ENCODE peak calls at places on chromosomes 4 and X, in seven cellular contexts. G, R, I, T, L, K and H are unnamed samples.

GRCh38 chrX:57565198-57565597 is 26.6 kb upstream of the ZXDB start:
- DNase-seq in G (no peak), R (no peak), I (peak), T (no peak), L (no peak), K (no peak), H (no peak)

GRCh38 chr4:31411606-31412005 is 691.4 kb downstream of the PCDH7 start:
- DNase-seq in G (no peak), R (no peak), I (no peak), T (no peak), L (no peak), K (no peak), H (peak)

GRCh38 chr4:162163892-162164759 is at the start of gene FSTL5:
- DNase-seq in G (peak), R (peak), I (peak), T (peak), L (peak), K (no peak), H (peak)

GRCh38 chrX:53247928-53248327 is 22.9 kb upstream of the KDM5C start:
- DNase-seq in G (no peak), R (no peak), I (no peak), T (no peak), L (no peak), K (no peak), H (no peak)

GRCh38 chr4:189773909-189774308 is 166.8 kb upstream of the FRG1 start:
- DNase-seq in G (peak), R (no peak), I (no peak), T (no peak), L (peak), K (no peak), H (no peak)

GRCh38 chr4:157075811-157076577 is at the start of gene GLRB:
- DNase-seq in G (peak), R (peak), I (peak), T (peak), L (peak), K (no peak), H (peak)

GRCh38 chr4:142567199-142567598 is 278.9 kb downstream of the INPP4B start:
- DNase-seq in G (peak), R (peak), I (peak), T (no peak), L (no peak), K (no peak), H (no peak)

GRCh38 chrX:7926914-7927258 is 327 bp downstream of the PNPLA4 start:
- DNase-seq in G (no peak), R (no peak), I (no peak), T (no peak), L (no peak), K (no peak), H (peak)

GRCh38 chr4:116839826-116840225 is 245.6 kb downstream of the TRAM1L1 start:
- DNase-seq in G (no peak), R (no peak), I (no peak), T (no peak), L (no peak), K (no peak), H (peak)

GRCh38 chr4:39048291-39048690 is 13.7 kb upstream of the KLHL5 start:
- DNase-seq in G (no peak), R (no peak), I (no peak), T (no peak), L (no peak), K (no peak), H (no peak)

GRCh38 chr4:107044170-107044569 is 8.1 kb upstream of the DKK2 start:
- DNase-seq in G (no peak), R (no peak), I (peak), T (peak), L (no peak), K (no peak), H (no peak)

GRCh38 chrX:123339201-123339905 is 155.3 kb downstream of the GRIA3 start:
- DNase-seq in G (no peak), R (no peak), I (no peak), T (no peak), L (no peak), K (no peak), H (peak)

GRCh38 chr4:7333024-7333780 is 101.5 kb downstream of the PSAPL1 start:
- DNase-seq in G (no peak), R (no peak), I (no peak), T (no peak), L (no peak), K (no peak), H (no peak)

GRCh38 chrX:130108647-130109428 is 1.5 kb downstream of the ELF4 start:
- DNase-seq in G (no peak), R (no peak), I (no peak), T (no peak), L (peak), K (no peak), H (peak)

GRCh38 chr4:107740381-107740780 is 20.3 kb upstream of the PAPSS1 start:
- DNase-seq in G (no peak), R (no peak), I (peak), T (no peak), L (no peak), K (no peak), H (peak)

GRCh38 chr4:94939791-94940530 is 182.2 kb downstream of the BMPR1B start:
- DNase-seq in G (no peak), R (no peak), I (peak), T (no peak), L (peak), K (no peak), H (peak)

GRCh38 chr4:89307446-89308160 is at the start of gene GPRIN3:
- DNase-seq in G (peak), R (peak), I (peak), T (peak), L (no peak), K (peak), H (peak)

GRCh38 chrX:12162420-12162819 is 24.1 kb downstream of the FRMPD4 start:
- DNase-seq in G (no peak), R (no peak), I (no peak), T (no peak), L (no peak), K (no peak), H (no peak)

GRCh38 chr4:111296466-111296865 is 673.6 kb upstream of the PITX2 start:
- DNase-seq in G (no peak), R (no peak), I (no peak), T (no peak), L (no peak), K (no peak), H (no peak)

GRCh38 chrX:44223150-44223549 is 120.3 kb downstream of the EFHC2 start:
- DNase-seq in G (no peak), R (no peak), I (no peak), T (no peak), L (peak), K (no peak), H (peak)

GRCh38 chr4:76989391-76990061 is 40.0 kb downstream of the SEPTIN11 start:
- DNase-seq in G (no peak), R (no peak), I (no peak), T (no peak), L (no peak), K (no peak), H (no peak)
- TF ChIP-seq CTCF in G (no peak), R (no peak), I (no peak), T (no peak), L (no peak), K (no peak), H (no peak)

GRCh38 chrX:125436855-125437254 is 117.2 kb downstream of the TEX13C start:
- DNase-seq in G (peak), R (no peak), I (peak), T (no peak), L (no peak), K (no peak), H (peak)

GRCh38 chrX:125444659-125445058 is 125.0 kb downstream of the TEX13C start:
- DNase-seq in G (no peak), R (no peak), I (no peak), T (no peak), L (no peak), K (no peak), H (no peak)

DNA sequence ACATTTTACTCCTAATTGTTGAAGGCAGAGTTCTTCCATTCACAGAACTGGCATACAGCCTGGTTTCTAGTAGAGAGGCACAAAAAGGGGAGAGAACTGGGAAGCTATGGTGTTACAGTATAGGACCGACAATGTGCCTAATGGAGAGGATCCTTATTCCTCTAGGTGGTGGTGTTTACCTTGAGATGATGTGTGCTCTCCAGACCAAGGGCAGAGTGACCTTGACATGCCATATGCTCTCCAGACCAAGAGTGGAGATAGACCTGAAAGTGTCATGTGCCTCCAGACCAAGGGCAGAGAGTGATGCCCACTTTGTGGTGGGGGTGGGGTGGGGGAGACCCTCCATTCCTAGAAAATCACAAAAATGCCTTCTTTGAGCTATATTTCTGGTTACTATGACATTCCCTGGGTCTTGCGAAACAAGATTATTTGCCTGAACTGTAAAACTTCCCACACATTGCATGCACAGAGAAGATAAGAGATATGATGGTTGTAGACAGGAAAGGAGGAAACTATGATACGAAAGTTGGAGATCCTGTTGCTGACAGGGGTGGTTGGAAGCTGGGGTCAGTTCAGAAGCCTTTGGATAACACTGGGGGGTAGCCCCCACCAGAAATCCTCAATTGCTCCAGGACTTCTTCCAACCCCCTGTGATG is 119.7 kb downstream of the TEX13C start:
- DNase-seq in G (no peak), R (no peak), I (peak), T (no peak), L (no peak), K (no peak), H (peak)
- TF ChIP-seq CTCF in G (no peak), R (peak), I (peak), T (no peak), L (no peak), K (no peak), H (no peak)

GRCh38 chrX:39442332-39442731 is 641.1 kb downstream of the MID1IP1 start:
- DNase-seq in G (no peak), R (no peak), I (no peak), T (no peak), L (no peak), K (no peak), H (no peak)

GRCh38 chrX:39443240-39443639 is 642.0 kb downstream of the MID1IP1 start:
- DNase-seq in G (no peak), R (no peak), I (no peak), T (no peak), L (no peak), K (no peak), H (no peak)

GRCh38 chrX:39449352-39449751 is 648.1 kb downstream of the MID1IP1 start:
- DNase-seq in G (no peak), R (no peak), I (no peak), T (no peak), L (no peak), K (no peak), H (no peak)

GRCh38 chrX:39440734-39441305 is 639.6 kb downstream of the MID1IP1 start:
- DNase-seq in G (no peak), R (no peak), I (no peak), T (no peak), L (no peak), K (no peak), H (no peak)

GRCh38 chrX:39445336-39445735 is 644.1 kb downstream of the MID1IP1 start:
- DNase-seq in G (peak), R (peak), I (peak), T (peak), L (no peak), K (no peak), H (peak)
- TF ChIP-seq CTCF in G (peak), R (peak), I (peak), T (no peak), L (no peak), K (no peak), H (peak)

DNA sequence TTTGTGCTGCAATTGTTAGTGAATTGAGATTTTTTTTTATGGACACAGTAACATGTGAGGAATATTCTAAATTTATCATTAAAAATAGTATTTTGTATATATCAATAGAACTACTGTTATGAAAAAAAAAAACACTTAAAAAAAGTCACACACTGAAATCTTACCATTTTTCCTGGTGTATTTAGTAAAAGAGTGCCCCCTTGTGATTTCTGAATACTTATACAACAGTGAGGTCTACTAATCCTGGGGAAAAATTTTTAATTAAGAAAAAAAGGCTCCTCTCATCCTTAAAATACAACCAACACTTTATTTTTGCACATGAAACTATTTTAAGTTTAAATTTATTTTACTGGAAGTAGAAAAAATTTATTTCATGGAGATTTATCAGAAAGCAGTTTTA is 56.4 kb upstream of the SPOCK3 start:
- DNase-seq in G (peak), R (no peak), I (peak), T (no peak), L (peak), K (no peak), H (peak)
- TF ChIP-seq CTCF in G (no peak), R (peak), I (peak), T (peak), L (peak), K (no peak), H (peak)

DNA sequence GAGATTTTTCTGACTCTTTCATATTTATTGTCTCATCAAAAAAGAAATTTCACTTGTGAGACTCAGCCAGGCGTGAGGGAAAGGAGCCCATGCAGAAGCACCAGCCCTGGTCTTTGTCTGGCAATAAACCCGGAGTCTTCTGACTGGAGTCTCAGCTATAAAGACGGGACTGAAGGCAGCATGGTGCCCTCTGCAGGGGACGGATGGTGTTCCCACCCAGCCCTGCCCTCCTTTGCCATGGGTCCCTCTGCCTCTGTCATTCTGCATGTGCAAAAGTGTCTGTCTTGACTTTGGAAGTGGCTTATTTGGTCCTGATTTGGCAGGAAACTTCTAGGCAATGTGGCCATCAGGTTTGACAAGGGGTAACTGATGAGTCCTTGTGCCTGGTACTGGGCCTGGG is 14.3 kb downstream of the ZNF185 start:
- DNase-seq in G (peak), R (peak), I (peak), T (peak), L (no peak), K (no peak), H (no peak)
- TF ChIP-seq CTCF in G (no peak), R (peak), I (peak), T (no peak), L (no peak), K (no peak), H (no peak)